ENCODE peak calls at places on chromosomes 1 and 21, in eight cellular contexts. R is cardiac muscle cell, J is GM13976, L is 8988T, V is NCI-H1105, P is C1 segment of cervical spinal cord, T is Panc1, Y is heart right ventricle. B is an unnamed sample.

GRCh38 chr1:47434051-47434842 is 3.6 kb upstream of the FOXD2 start:
- DNase-seq in R (no peak), J (no peak), L (no peak), V (no peak), P (no peak), T (no peak), Y (peak), B (no peak)

GRCh38 chr1:19640363-19641316 is 3.5 kb upstream of the NBL1 start:
- DNase-seq in R (no peak), J (no peak), L (no peak), V (peak), P (no peak), T (no peak), Y (no peak), B (no peak)

GRCh38 chr1:224175615-224176014 is 7.4 kb upstream of the DEGS1 start:
- DNase-seq in R (peak), J (no peak), L (no peak), V (peak), P (no peak), T (no peak), Y (peak), B (no peak)

GRCh38 chr1:221001167-221001566 is 121.9 kb downstream of the HLX start:
- DNase-seq in R (no peak), J (no peak), L (no peak), V (no peak), P (no peak), T (no peak), Y (no peak), B (no peak)

GRCh38 chr21:43719748-43720538 is 1.0 kb downstream of the PDXK start:
- DNase-seq in R (no peak), J (no peak), L (no peak), V (no peak), P (no peak), T (no peak), Y (no peak), B (peak)

GRCh38 chr21:42213082-42213774 is 5.7 kb upstream of the ABCG1 start:
- DNase-seq in R (no peak), J (no peak), L (no peak), V (no peak), P (no peak), T (no peak), Y (no peak), B (no peak)

GRCh38 chr1:31761883-31762282 is 2.3 kb downstream of the ADGRB2 start:
- DNase-seq in R (no peak), J (no peak), L (no peak), V (no peak), P (no peak), T (no peak), Y (no peak), B (no peak)

GRCh38 chr1:98316286-98316685 is 345.2 kb upstream of the SNX7 start:
- DNase-seq in R (no peak), J (no peak), L (no peak), V (no peak), P (no peak), T (no peak), Y (no peak), B (no peak)

GRCh38 chr1:109335091-109335490 is 28.3 kb upstream of the MYBPHL start:
- DNase-seq in R (no peak), J (no peak), L (no peak), V (no peak), P (no peak), T (no peak), Y (no peak), B (no peak)

GRCh38 chr1:76337777-76338176 is 263.2 kb downstream of the ST6GALNAC3 start:
- DNase-seq in R (no peak), J (no peak), L (no peak), V (no peak), P (no peak), T (no peak), Y (no peak), B (no peak)

GRCh38 chr1:20115479-20115878 is 3.9 kb downstream of the PLA2G2D start:
- DNase-seq in R (no peak), J (no peak), L (no peak), V (no peak), P (no peak), T (no peak), Y (no peak), B (no peak)

GRCh38 chr1:43238104-43238503 is 31.7 kb upstream of the TMEM125 start:
- DNase-seq in R (peak), J (peak), L (peak), V (peak), P (no peak), T (peak), Y (peak), B (peak)

GRCh38 chr1:224696891-224697765 is 81.0 kb downstream of the CNIH3 start:
- DNase-seq in R (no peak), J (no peak), L (no peak), V (peak), P (no peak), T (no peak), Y (no peak), B (no peak)

GRCh38 chr1:81375884-81376548 is 424.7 kb upstream of the ADGRL2 start:
- DNase-seq in R (no peak), J (no peak), L (no peak), V (no peak), P (no peak), T (no peak), Y (no peak), B (no peak)

GRCh38 chr1:54302951-54303843 is 103.0 kb downstream of the SSBP3 start:
- DNase-seq in R (no peak), J (no peak), L (no peak), V (peak), P (no peak), T (no peak), Y (no peak), B (no peak)

GRCh38 chr1:246069581-246069980 is 437.5 kb downstream of the SMYD3 start:
- DNase-seq in R (no peak), J (no peak), L (no peak), V (no peak), P (no peak), T (no peak), Y (no peak), B (no peak)

GRCh38 chr1:85943526-85943925 is 213.0 kb downstream of the COL24A1 start:
- DNase-seq in R (no peak), J (no peak), L (no peak), V (no peak), P (no peak), T (no peak), Y (no peak), B (no peak)

GRCh38 chr1:175734642-175735041 is 8.8 kb downstream of the TNR start:
- DNase-seq in R (no peak), J (no peak), L (no peak), V (no peak), P (no peak), T (no peak), Y (no peak), B (peak)

GRCh38 chr1:151831605-151832004 is at the start of gene RORC:
- DNase-seq in R (no peak), J (no peak), L (no peak), V (no peak), P (no peak), T (no peak), Y (peak), B (no peak)

GRCh38 chr1:116064616-116065015 is 46.6 kb upstream of the MAB21L3 start:
- DNase-seq in R (no peak), J (no peak), L (no peak), V (no peak), P (no peak), T (no peak), Y (no peak), B (peak)

GRCh38 chr1:53508991-53509663 is 49.9 kb downstream of the DMRTB1 start:
- DNase-seq in R (no peak), J (no peak), L (no peak), V (no peak), P (no peak), T (no peak), Y (peak), B (no peak)

GRCh38 chr21:33075128-33075527 is 5.2 kb downstream of the OLIG1 start:
- DNase-seq in R (peak), J (no peak), L (no peak), V (no peak), P (no peak), T (no peak), Y (no peak), B (no peak)

GRCh38 chr1:43509007-43509739 is 21.5 kb upstream of the PTPRF start:
- DNase-seq in R (no peak), J (no peak), L (no peak), V (no peak), P (no peak), T (no peak), Y (no peak), B (no peak)

GRCh38 chr1:53643881-53644390 is 95.0 kb downstream of the GLIS1 start:
- DNase-seq in R (no peak), J (no peak), L (no peak), V (no peak), P (no peak), T (no peak), Y (no peak), B (no peak)

GRCh38 chr1:6491966-6492365 is 499 bp upstream of the PLEKHG5 start:
- DNase-seq in R (no peak), J (no peak), L (no peak), V (no peak), P (no peak), T (no peak), Y (peak), B (no peak)

GRCh38 chr21:33109574-33110339 is 39.8 kb downstream of the OLIG1 start:
- DNase-seq in R (peak), J (no peak), L (no peak), V (peak), P (no peak), T (no peak), Y (no peak), B (peak)

GRCh38 chr1:3717041-3717714 is 35.1 kb upstream of the CCDC27 start:
- DNase-seq in R (no peak), J (no peak), L (no peak), V (peak), P (no peak), T (no peak), Y (no peak), B (no peak)

GRCh38 chr1:183689770-183690204 is 36.7 kb upstream of the APOBEC4 start:
- DNase-seq in R (no peak), J (peak), L (no peak), V (no peak), P (no peak), T (no peak), Y (no peak), B (peak)

GRCh38 chr1:154520333-154520732 is 18.1 kb upstream of the SHE start:
- DNase-seq in R (no peak), J (no peak), L (no peak), V (no peak), P (no peak), T (no peak), Y (no peak), B (peak)

GRCh38 chr1:204506969-204507316 is 9.3 kb upstream of the MDM4 start:
- DNase-seq in R (peak), J (peak), L (no peak), V (peak), P (peak), T (peak), Y (peak), B (peak)

GRCh38 chr21:34911360-34911759 is 137.7 kb downstream of the RUNX1 start:
- DNase-seq in R (no peak), J (no peak), L (no peak), V (no peak), P (no peak), T (no peak), Y (no peak), B (no peak)

GRCh38 chr21:40355076-40355475 is 487.8 kb downstream of the PCP4 start:
- DNase-seq in R (no peak), J (no peak), L (no peak), V (no peak), P (no peak), T (no peak), Y (no peak), B (peak)

GRCh38 chr21:42674351-42674940 is 21.0 kb downstream of the PDE9A start:
- DNase-seq in R (peak), J (no peak), L (no peak), V (peak), P (no peak), T (no peak), Y (peak), B (no peak)

GRCh38 chr1:207831517-207832327 is 79.2 kb downstream of the CD34 start:
- DNase-seq in R (no peak), J (peak), L (no peak), V (no peak), P (no peak), T (no peak), Y (no peak), B (no peak)

GRCh38 chr21:28256420-28256831 is 736.3 kb downstream of the LTN1 start:
- DNase-seq in R (peak), J (no peak), L (no peak), V (no peak), P (no peak), T (no peak), Y (no peak), B (no peak)

GRCh38 chr21:37087188-37087587 is 14.1 kb downstream of the TTC3 start:
- DNase-seq in R (peak), J (no peak), L (no peak), V (no peak), P (no peak), T (no peak), Y (no peak), B (peak)

GRCh38 chr1:200207711-200208126 is 180.2 kb downstream of the NR5A2 start:
- DNase-seq in R (no peak), J (peak), L (no peak), V (no peak), P (no peak), T (no peak), Y (no peak), B (no peak)

GRCh38 chr1:210239295-210240155 is 6.9 kb downstream of the SERTAD4 start:
- DNase-seq in R (peak), J (no peak), L (no peak), V (no peak), P (no peak), T (no peak), Y (no peak), B (no peak)

GRCh38 chr1:156797212-156797871 is 19.3 kb downstream of the SH2D2A start:
- DNase-seq in R (peak), J (peak), L (no peak), V (peak), P (no peak), T (peak), Y (no peak), B (peak)

GRCh38 chr1:30706528-30706927 is 16.9 kb downstream of the MATN1 start:
- DNase-seq in R (peak), J (no peak), L (no peak), V (peak), P (no peak), T (no peak), Y (peak), B (peak)

B was measured in erythroblast.